ENCODE peak calls at places on chromosomes 4 and X, in seven cellular contexts. B is heart left ventricle, E is foreskin fibroblast, K is upper lobe of right lung, I is cardiac fibroblast, S is astrocyte of the spinal cord, H is fibroblast of pulmonary artery. Z is an unnamed sample.

GRCh38 chr4:53321151-53321987 is 44.5 kb downstream of the SCFD2 start:
- DNase-seq in B (no peak), E (peak; percentile 86), K (no peak), I (peak; percentile 89), S (peak; percentile 84), H (peak; percentile 83), Z (peak; percentile 94)

GRCh38 chr4:90030953-90031352 is 96.2 kb upstream of the CCSER1 start:
- DNase-seq in B (no peak), E (no peak), K (no peak), I (no peak), S (no peak), H (no peak), Z (no peak)

GRCh38 chr4:106615407-106615945 is 246.9 kb upstream of the GIMD1 start:
- DNase-seq in B (no peak), E (no peak), K (no peak), I (no peak), S (no peak), H (no peak), Z (no peak)

GRCh38 chrX:20712811-20713210 is 446.1 kb upstream of the RPS6KA3 start:
- DNase-seq in B (no peak), E (no peak), K (no peak), I (no peak), S (no peak), H (no peak), Z (no peak)

GRCh38 chr4:116829187-116829586 is 256.2 kb downstream of the TRAM1L1 start:
- DNase-seq in B (no peak), E (no peak), K (no peak), I (no peak), S (no peak), H (no peak), Z (no peak)

GRCh38 chr4:107823870-107824366 is 814 bp upstream of the SGMS2 start:
- DNase-seq in B (no peak), E (no peak), K (no peak), I (no peak), S (no peak), H (no peak), Z (no peak)

GRCh38 chr4:79198886-79199591 is 126.8 kb downstream of the NAA11 start:
- DNase-seq in B (no peak), E (no peak), K (no peak), I (no peak), S (peak; percentile 15), H (no peak), Z (no peak)

GRCh38 chr4:1405636-1406415 is 416 bp downstream of the NKX1-1 start:
- DNase-seq in B (no peak), E (no peak), K (peak; percentile 59), I (no peak), S (no peak), H (no peak), Z (no peak)

GRCh38 chr4:102503831-102504786 is 3.0 kb downstream of the NFKB1 start:
- DNase-seq in B (no peak), E (no peak), K (no peak), I (no peak), S (no peak), H (no peak), Z (no peak)

GRCh38 chr4:36178489-36178888 is 65.8 kb downstream of the ARAP2 start:
- DNase-seq in B (no peak), E (no peak), K (no peak), I (peak; percentile 3), S (no peak), H (no peak), Z (no peak)

GRCh38 chr4:83054928-83055327 is 19.9 kb downstream of the COPS4 start:
- DNase-seq in B (no peak), E (peak; percentile 60), K (no peak), I (peak; percentile 35), S (peak; percentile 16), H (peak; percentile 47), Z (peak; percentile 4)

GRCh38 chr4:151743128-151743854 is 17.5 kb downstream of the GATB start:
- DNase-seq in B (no peak), E (no peak), K (no peak), I (no peak), S (peak; percentile 27), H (no peak), Z (no peak)

GRCh38 chrX:111284615-111285294 is 14.5 kb upstream of the CAPN6 start:
- DNase-seq in B (no peak), E (no peak), K (no peak), I (no peak), S (no peak), H (no peak), Z (no peak)

GRCh38 chrX:120801426-120801825 is 74.2 kb downstream of the CT47B1 start:
- DNase-seq in B (no peak), E (no peak), K (no peak), I (no peak), S (no peak), H (no peak), Z (no peak)

GRCh38 chr4:89196745-89197144 is 85.4 kb downstream of the TIGD2 start:
- DNase-seq in B (no peak), E (no peak), K (no peak), I (peak; percentile 8), S (peak; percentile 12), H (no peak), Z (no peak)

GRCh38 chr4:36046026-36046425 is 198.3 kb downstream of the ARAP2 start:
- DNase-seq in B (no peak), E (no peak), K (no peak), I (no peak), S (no peak), H (no peak), Z (no peak)

GRCh38 chr4:101790521-101791188 is at the start of gene BANK1:
- DNase-seq in B (peak; percentile 31), E (peak; percentile 52), K (peak; percentile 86), I (peak; percentile 43), S (peak; percentile 27), H (peak; percentile 31), Z (no peak)

GRCh38 chr4:151227731-151228130 is 49.2 kb upstream of the PRSS48 start:
- DNase-seq in B (peak; percentile 67), E (peak; percentile 88), K (no peak), I (peak; percentile 96), S (peak; percentile 86), H (peak; percentile 97), Z (peak; percentile 43)

GRCh38 chr4:14165253-14165942 is 537.9 kb upstream of the BOD1L1 start:
- DNase-seq in B (no peak), E (no peak), K (no peak), I (no peak), S (no peak), H (no peak), Z (no peak)
- H3K4me3 ChIP-seq in B (no peak overlapping the region), E (no peak overlapping the region), K (no peak overlapping the region), I (no peak overlapping the region), S (no peak overlapping the region), H (no peak overlapping the region), Z (no peak overlapping the region)

DNA sequence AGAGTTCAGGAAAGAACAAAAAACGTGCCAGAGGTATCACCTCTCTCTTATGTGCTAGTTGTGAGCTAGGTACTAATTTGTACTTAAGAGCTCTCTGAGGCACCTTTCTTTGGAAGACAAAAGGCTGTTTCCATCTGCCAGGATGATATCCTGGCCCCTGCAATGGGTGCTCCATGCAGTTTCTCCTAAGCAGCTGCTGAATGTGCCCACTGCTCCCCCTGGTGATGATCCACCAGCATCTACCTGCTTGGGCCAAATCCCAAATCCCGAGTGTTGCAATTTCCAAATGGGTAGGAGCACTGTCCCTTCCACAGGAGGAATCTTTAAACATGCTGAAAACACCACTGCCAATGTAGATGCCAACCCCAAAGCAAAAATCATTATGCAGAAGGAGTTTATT is 69.4 kb upstream of the C4orf50 start:
- DNase-seq in B (no peak), E (no peak), K (no peak), I (peak; percentile 14), S (no peak), H (peak; percentile 21), Z (no peak)
- TF ChIP-seq CTCF in B (peak; percentile 33), E (peak; percentile 16), K (peak; percentile 40), I (peak; percentile 8), S (peak; percentile 22), H (peak; percentile 31), Z (peak; percentile 32)

GRCh38 chr4:7190668-7191545 is 1.4 kb upstream of the SORCS2 start:
- DNase-seq in B (no peak), E (no peak), K (peak; percentile 39), I (no peak), S (no peak), H (no peak), Z (no peak)

GRCh38 chr4:7192252-7193039 is at the start of gene SORCS2:
- DNase-seq in B (peak; percentile 71), E (peak; percentile 79), K (peak; percentile 83), I (peak; percentile 44), S (peak; percentile 36), H (peak; percentile 55), Z (no peak)

GRCh38 chr4:7193040-7193958 is 961 bp downstream of the SORCS2 start:
- DNase-seq in B (no peak), E (peak; percentile 18), K (peak; percentile 71), I (no peak), S (no peak), H (no peak), Z (no peak)

GRCh38 chr4:7190278-7190594 is 2.1 kb upstream of the SORCS2 start:
- DNase-seq in B (no peak), E (no peak), K (no peak), I (no peak), S (no peak), H (no peak), Z (no peak)

DNA sequence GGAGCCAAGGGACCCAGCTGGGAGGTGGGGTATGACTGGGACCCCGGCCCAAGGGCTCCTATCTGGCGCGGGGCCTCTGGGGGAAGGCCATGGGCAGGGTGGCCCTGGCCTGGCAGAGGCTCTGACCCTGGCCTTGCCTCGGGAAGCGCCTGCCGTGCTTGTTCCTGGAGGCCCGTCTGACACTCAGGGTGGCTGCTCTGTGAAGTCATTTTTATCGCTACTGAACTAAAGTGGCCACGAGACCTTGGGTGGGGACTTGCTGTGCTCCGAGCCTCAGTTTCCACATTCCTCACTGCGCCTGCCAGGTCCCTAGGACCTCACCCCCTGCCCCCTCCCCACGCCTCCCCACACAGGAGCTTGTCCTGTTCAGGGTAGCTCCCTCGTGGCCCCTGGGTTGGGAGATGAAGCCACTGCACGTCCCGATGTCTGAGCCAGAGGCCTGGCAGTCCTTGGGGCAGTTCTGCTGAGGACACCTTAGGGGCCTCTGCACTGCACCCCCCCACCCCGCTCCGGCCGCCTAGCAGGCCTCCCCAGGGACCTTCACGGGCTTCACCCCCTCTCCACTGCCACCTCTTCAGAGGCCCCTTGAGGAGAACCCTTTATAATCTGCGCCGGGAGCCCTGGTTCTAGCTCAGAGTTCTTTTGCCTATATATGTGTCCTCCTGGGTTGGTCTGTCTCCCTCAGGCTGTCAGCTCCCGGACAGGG is 639 bp upstream of the SORCS2 start:
- DNase-seq in B (no peak), E (no peak), K (peak; percentile 67), I (no peak), S (no peak), H (no peak), Z (no peak)
- H3K4me3 ChIP-seq in B (peak overlapping the region; percentile 50), E (no peak overlapping the region), K (no peak overlapping the region), I (no peak overlapping the region), S (no peak overlapping the region), H (no peak overlapping the region), Z (peak overlapping the region; percentile 37)

DNA sequence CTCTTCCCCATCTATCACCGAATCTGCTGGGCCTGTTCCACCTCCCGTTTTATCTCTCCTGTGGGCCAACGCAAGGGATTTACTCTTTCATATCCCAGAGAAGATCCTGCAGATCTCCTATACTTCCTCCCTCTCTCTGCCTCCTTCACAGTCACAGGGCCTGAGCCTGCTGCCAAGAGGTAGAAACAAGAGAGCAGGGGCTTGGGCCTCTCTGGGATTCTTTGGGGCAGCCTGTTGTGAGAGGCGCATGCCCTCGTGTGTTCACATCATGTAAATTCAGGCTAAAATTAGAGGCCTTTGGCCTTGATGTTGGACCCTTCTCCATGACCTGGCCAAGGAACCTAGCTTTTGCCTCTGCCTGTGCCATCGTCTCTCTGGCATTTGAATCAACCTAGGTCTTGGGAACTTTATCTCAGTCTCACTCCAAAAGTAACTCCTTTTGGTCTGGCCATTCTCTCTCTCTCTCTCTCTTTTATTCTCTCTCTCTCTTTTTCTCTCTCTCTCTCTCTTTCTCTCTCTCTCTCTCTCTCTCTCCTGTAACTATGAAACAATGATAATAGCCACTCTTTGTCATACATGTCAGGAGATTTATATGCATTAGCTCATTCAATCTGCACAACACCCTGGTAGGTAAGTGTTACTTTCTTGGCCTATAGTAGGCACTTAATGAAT is 20.0 kb upstream of the EFNB1 start:
- DNase-seq in B (peak; percentile 62), E (peak; percentile 10), K (no peak), I (peak; percentile 43), S (peak; percentile 7), H (peak; percentile 54), Z (no peak)
- TF ChIP-seq CTCF in B (peak; percentile 38), E (no peak), K (peak; percentile 14), I (peak; percentile 27), S (peak; percentile 32), H (peak; percentile 37), Z (peak; percentile 50)